ENCODE peak calls at places on chromosomes 5 and 9, in four cellular contexts. T is pancreas, X is gastrocnemius medialis, O is astrocyte of the spinal cord. K is an unnamed sample.

GRCh38 chr5:60340965-60341471 is 358.9 kb downstream of the DEPDC1B start:
- DNase-seq in O (peak; percentile 38), X (no peak), T (no peak), K (no peak)

GRCh38 chr9:15018238-15018637 is 108.0 kb upstream of the FREM1 start:
- DNase-seq in O (no peak), X (no peak), T (no peak), K (no peak)

GRCh38 chr9:21994996-21995651 is 533 bp downstream of the CDKN2B-AS1 start:
- DNase-seq in O (peak; percentile 81), X (peak; percentile 45), T (peak; percentile 49), K (peak; percentile 67)

GRCh38 chr5:83509535-83509934 is 38.0 kb downstream of the VCAN start:
- DNase-seq in T (no peak), O (peak; percentile 78), X (no peak), K (no peak)

GRCh38 chr5:133052317-133053175 is 733 bp downstream of the HSPA4 start:
- DNase-seq in O (peak; percentile 39), T (peak; percentile 58), X (peak; percentile 33), K (peak; percentile 44)

GRCh38 chr5:91296691-91297143 is 86.4 kb downstream of the ARRDC3 start:
- DNase-seq in T (no peak), X (peak; percentile 97), O (peak; percentile 80), K (no peak)

GRCh38 chr9:744790-745456 is 96.6 kb upstream of the DMRT1 start:
- DNase-seq in X (peak; percentile 96), T (peak; percentile 90), O (no peak), K (no peak)

GRCh38 chr5:4720831-4721230 is 419.3 kb upstream of the ADAMTS16 start:
- DNase-seq in X (no peak), T (no peak), O (peak; percentile 16), K (no peak)

GRCh38 chr9:129175825-129176633 is 2.0 kb downstream of the IER5L start:
- DNase-seq in X (peak; percentile 69), T (peak; percentile 85), O (peak; percentile 95), K (peak; percentile 72)

GRCh38 chr9:38039090-38039906 is 29.7 kb downstream of the SHB start:
- DNase-seq in X (no peak), T (no peak), O (peak; percentile 54), K (no peak)

GRCh38 chr9:94002316-94003140 is 47.4 kb upstream of the BARX1 start:
- DNase-seq in T (peak; percentile 30), X (no peak), O (peak; percentile 57), K (no peak)

GRCh38 chr5:26872337-26872736 is 166.0 kb downstream of the CDH9 start:
- DNase-seq in X (no peak), T (no peak), O (no peak), K (no peak)

GRCh38 chr5:168793844-168794837 is 215.0 kb upstream of the PANK3 start:
- DNase-seq in X (no peak), T (no peak), O (peak; percentile 41), K (peak; percentile 53)

GRCh38 chr5:74903165-74903787 is 37.1 kb upstream of the FAM169A start:
- DNase-seq in O (no peak), T (peak; percentile 61), X (no peak), K (no peak)

GRCh38 chr5:166430491-166431319 is 1860.7 kb upstream of the WWC1 start:
- DNase-seq in X (no peak), O (no peak), T (no peak), K (no peak)

GRCh38 chr5:151612689-151613427 is 21.7 kb upstream of the FAT2 start:
- DNase-seq in X (peak; percentile 86), T (no peak), O (no peak), K (no peak)

GRCh38 chr5:1973391-1974013 is 90.8 kb upstream of the IRX4 start:
- DNase-seq in O (no peak), T (no peak), X (no peak), K (peak; percentile 18)

GRCh38 chr5:1975406-1975715 is 92.6 kb upstream of the IRX4 start:
- DNase-seq in O (no peak), T (peak; percentile 30), X (no peak), K (no peak)

GRCh38 chr5:1974501-1975405 is 92.0 kb upstream of the IRX4 start:
- DNase-seq in T (no peak), O (no peak), X (no peak), K (no peak)

GRCh38 chr5:1974081-1974480 is 91.4 kb upstream of the IRX4 start:
- DNase-seq in T (no peak), O (no peak), X (no peak), K (no peak)

GRCh38 chr5:1975898-1976765 is 93.4 kb upstream of the IRX4 start:
- DNase-seq in X (no peak), T (no peak), O (no peak), K (no peak)
- TF ChIP-seq CTCF in X (no peak), T (no peak), O (no peak), K (no peak)

DNA sequence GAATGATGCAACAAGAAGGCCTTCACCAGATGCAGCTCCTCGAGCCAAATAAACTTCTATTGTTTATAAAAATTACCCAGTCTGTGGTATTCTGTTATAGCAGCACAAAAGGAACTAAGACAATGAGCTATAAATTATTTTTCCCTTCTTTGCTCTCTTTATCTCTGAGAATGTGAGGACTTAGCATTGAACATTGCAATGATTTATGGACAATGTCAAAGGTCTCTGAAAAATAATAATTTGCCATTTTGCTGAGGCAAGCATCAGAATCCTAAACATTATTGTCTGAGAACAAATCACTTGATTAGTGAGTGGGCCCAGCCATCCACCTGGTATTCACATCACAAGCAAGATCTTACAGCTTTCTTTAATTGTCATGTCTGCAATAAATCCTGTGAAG is 95.4 kb upstream of the SSBP2 start:
- DNase-seq in T (no peak), X (no peak), O (no peak), K (no peak)
- TF ChIP-seq CTCF in T (no peak), X (no peak), O (no peak), K (no peak)

DNA sequence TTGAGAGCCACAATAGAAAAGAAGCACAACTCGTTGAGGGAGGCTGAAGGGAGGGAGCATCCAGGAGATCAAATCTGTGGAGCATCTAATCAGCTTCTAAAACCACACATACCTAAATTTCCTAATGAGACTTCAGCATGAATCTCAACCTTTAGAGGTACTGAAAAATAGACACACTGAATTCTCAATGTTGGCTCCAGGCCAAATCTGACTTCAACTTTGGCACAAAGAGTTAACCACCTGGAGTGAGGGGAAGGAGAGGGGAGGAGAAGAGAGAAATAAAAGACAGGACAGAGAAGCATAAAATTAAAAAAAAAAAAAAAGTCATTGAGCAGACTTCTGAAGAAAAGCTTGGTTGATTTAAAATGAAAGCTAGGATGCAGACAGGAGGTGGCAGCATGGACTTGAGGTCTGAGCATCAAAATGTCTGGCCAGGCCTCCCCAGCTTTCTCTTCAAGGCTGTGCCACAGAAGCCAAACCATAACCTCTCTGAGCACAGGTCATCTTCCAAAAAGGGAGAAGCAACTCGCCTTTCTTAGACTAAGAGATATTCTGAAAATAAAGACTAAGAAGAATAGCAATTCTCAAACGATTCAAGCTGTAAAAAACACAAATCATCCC is 205.6 kb downstream of the DENND1A start:
- DNase-seq in O (peak; percentile 50), X (no peak), T (no peak), K (no peak)
- TF ChIP-seq CTCF in O (no peak), X (no peak), T (no peak), K (peak; percentile 49)

DNA sequence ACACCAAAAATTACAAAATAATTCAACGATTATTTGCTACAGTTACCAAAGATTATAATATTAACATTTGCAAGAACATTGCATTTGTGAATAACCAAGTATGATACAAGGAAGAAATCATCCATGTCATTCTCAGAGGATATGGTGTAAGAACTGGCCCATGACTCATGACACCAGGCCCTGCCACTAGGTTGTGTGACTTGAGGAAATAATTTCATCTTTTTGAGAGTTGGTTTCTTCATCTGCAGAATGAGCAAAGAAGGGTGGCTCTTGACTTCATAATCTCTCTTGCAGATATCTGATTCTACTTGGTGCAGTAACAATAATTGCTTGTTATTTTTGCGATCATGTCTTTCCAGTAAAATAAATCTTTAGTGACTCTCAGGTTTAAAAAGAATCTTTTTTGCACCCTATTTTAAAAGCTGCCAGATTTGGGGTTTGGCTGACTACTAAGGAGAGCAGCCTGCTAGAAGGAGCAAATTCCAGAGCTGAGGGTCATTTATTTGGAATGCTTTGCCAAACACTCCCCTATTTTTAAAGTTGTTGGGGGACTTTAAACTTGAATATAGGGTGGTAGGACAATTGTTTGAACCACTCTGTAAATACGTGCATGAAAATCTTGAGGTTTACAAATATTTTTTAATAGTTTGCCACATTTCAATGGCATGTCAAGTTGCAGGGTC is 23.5 kb downstream of the ITGA1 start:
- DNase-seq in X (no peak), O (no peak), T (no peak), K (no peak)
- TF ChIP-seq CTCF in X (no peak), O (no peak), T (no peak), K (no peak)

GRCh38 chr5:144196612-144197011 is 25.9 kb downstream of the KCTD16 start:
- DNase-seq in O (no peak), T (no peak), X (no peak), K (no peak)
- TF ChIP-seq CTCF in O (peak; percentile 4), T (no peak), X (no peak), K (no peak)

GRCh38 chr5:102090770-102091169 is 205.3 kb downstream of the SLCO4C1 start:
- DNase-seq in X (no peak), T (no peak), O (no peak), K (no peak)
- TF ChIP-seq CTCF in X (no peak), T (peak; percentile 21), O (peak; percentile 26), K (peak; percentile 9)

GRCh38 chr5:41751867-41752266 is 118.4 kb downstream of the OXCT1 start:
- DNase-seq in X (no peak), O (no peak), T (no peak), K (no peak)
- TF ChIP-seq CTCF in X (no peak), O (no peak), T (no peak), K (no peak)

DNA sequence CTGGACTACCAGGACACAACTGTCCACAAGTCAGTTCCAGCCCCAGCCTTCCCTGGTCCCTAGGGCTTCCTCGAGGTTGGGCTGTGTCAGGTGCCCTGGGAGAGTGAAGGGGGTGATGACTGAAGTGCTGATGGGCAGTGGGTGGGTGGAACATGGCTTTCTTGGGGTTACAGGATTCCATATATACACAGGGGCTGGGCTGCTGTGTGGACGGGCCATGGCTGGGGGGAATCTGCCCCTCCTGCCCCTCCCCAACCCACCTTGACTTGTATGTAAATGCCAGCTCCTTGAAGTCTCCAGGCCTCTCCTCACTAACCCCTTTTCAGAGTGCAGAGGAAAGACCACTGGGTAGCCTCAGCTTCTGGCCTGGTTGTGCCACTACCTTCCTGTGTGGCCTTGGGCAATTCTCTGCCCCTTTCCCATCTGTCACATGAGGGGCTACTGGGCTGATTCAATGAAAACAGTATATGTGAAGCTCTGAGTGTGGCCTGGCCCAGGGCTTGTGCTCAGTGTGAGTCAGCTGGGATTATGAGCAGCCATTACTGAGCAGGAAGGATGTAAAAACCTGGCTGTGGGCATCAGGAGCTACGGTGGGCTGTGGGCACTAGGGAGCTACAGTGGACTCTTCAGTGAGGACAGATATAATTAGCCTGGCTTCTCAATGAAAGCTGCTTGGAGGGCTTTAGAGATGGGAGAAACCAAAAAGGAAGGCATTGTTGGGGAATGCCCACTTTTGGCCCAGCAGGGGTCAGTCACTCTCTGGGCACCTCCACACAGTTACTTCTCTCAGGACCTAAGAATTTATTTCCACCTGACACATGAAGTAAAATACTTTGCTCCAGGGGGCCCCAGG is 23.3 kb downstream of the PITX1 start:
- DNase-seq in X (no peak), T (no peak), O (no peak), K (peak; percentile 8)
- TF ChIP-seq CTCF in X (no peak), T (no peak), O (no peak), K (no peak)